ENCODE peak calls at places on chromosomes 5 and 9, in four cellular contexts. G is EH, H is HEK293T, Q is left cardiac atrium. M is an unnamed sample.

GRCh38 chr5:8517461-8517860 is 648.5 kb downstream of the MTRR start:
- DNase-seq in G (peak), H (no peak), Q (no peak), M (no peak)

GRCh38 chr9:107681988-107682387 is 192.4 kb upstream of the KLF4 start:
- DNase-seq in G (no peak), H (no peak), Q (no peak), M (no peak)

GRCh38 chr5:176538505-176538806 is 1.3 kb upstream of the RNF44 start:
- DNase-seq in G (no peak), H (no peak), Q (no peak), M (no peak)

GRCh38 chr5:152736906-152737305 is 331.8 kb upstream of the NMUR2 start:
- DNase-seq in G (no peak), H (no peak), Q (no peak), M (no peak)

GRCh38 chr5:26894719-26895263 is 143.6 kb downstream of the CDH9 start:
- DNase-seq in G (no peak), H (no peak), Q (no peak), M (peak)

GRCh38 chr5:134005415-134006118 is 792 bp upstream of the VDAC1 start:
- DNase-seq in G (peak), H (no peak), Q (peak), M (no peak)

GRCh38 chr5:86320266-86320665 is 297.5 kb upstream of the COX7C start:
- DNase-seq in G (no peak), H (no peak), Q (no peak), M (no peak)

GRCh38 chr9:124251605-124252366 is 6.0 kb upstream of the NEK6 start:
- DNase-seq in G (peak), H (no peak), Q (no peak), M (peak)

GRCh38 chr9:70049672-70050271 is 6.1 kb downstream of the MAMDC2 start:
- DNase-seq in G (peak), H (no peak), Q (peak), M (no peak)

GRCh38 chr5:174311531-174312269 is 266.2 kb downstream of the NSG2 start:
- DNase-seq in G (peak), H (peak), Q (peak), M (peak)